ENCODE peak calls at places on chromosomes 1 and 21, in five cellular contexts. T is AG04450, F is fibroblast of the aortic adventitia, Z is esophagus squamous epithelium, N is A549. J is an unnamed sample.

GRCh38 chr1:206445116-206445515 is 25.2 kb upstream of the IKBKE start:
- DNase-seq in Z (no peak), T (peak; percentile 27), F (peak; percentile 76), N (no peak), J (no peak)

GRCh38 chr1:65339866-65340483 is 30.6 kb downstream of the DNAJC6 start:
- DNase-seq in N (no peak), Z (no peak), F (peak; percentile 1), T (no peak), J (no peak)

GRCh38 chr1:45995298-45995697 is 137.1 kb downstream of the PIK3R3 start:
- DNase-seq in F (peak; percentile 18), Z (no peak), T (no peak), N (no peak), J (no peak)

GRCh38 chr1:76287917-76288316 is 213.4 kb downstream of the ST6GALNAC3 start:
- DNase-seq in Z (no peak), N (no peak), F (no peak), T (no peak), J (no peak)

GRCh38 chr1:114510235-114511047 is 562 bp downstream of the TRIM33 start:
- DNase-seq in Z (no peak), T (no peak), N (peak; percentile 36), F (peak; percentile 26), J (no peak)

GRCh38 chr1:45512641-45513054 is 9.0 kb downstream of the PRDX1 start:
- DNase-seq in N (no peak), F (peak; percentile 68), T (no peak), Z (no peak), J (no peak)

GRCh38 chr1:163315773-163316374 is 5.9 kb upstream of the NUF2 start:
- DNase-seq in T (no peak), F (peak; percentile 82), Z (no peak), N (peak; percentile 10), J (no peak)

GRCh38 chr1:175478203-175478602 is 265.2 kb downstream of the TNR start:
- DNase-seq in T (no peak), Z (no peak), F (no peak), N (no peak), J (no peak)

GRCh38 chr1:101291562-101292035 is 54.8 kb downstream of the S1PR1 start:
- DNase-seq in T (peak; percentile 54), N (no peak), F (peak; percentile 64), Z (no peak), J (peak; percentile 78)

GRCh38 chr1:220451541-220451940 is 76.4 kb upstream of the MARK1 start:
- DNase-seq in T (no peak), F (no peak), Z (no peak), N (no peak), J (no peak)

GRCh38 chr1:183783342-183783741 is 21.6 kb upstream of the RGL1 start:
- DNase-seq in T (no peak), F (peak; percentile 44), Z (no peak), N (no peak), J (peak; percentile 58)

GRCh38 chr1:11611928-11612327 is 42.3 kb downstream of the FBXO2 start:
- DNase-seq in N (no peak), T (no peak), Z (no peak), F (no peak), J (no peak)

GRCh38 chr1:81044708-81045107 is 756.0 kb upstream of the ADGRL2 start:
- DNase-seq in T (no peak), F (peak; percentile 35), N (no peak), Z (no peak), J (no peak)

GRCh38 chr1:56322211-56322610 is 257.2 kb downstream of the PLPP3 start:
- DNase-seq in N (no peak), T (no peak), F (no peak), Z (no peak), J (no peak)

GRCh38 chr21:29332461-29333354 is 34.0 kb downstream of the BACH1 start:
- DNase-seq in F (peak; percentile 41), Z (no peak), N (no peak), T (no peak), J (no peak)

GRCh38 chr1:1421147-1421906 is at the start of gene ANKRD65:
- DNase-seq in Z (no peak), F (no peak), T (no peak), N (no peak), J (no peak)

GRCh38 chr1:39540504-39541031 is 36.0 kb downstream of the PABPC4 start:
- DNase-seq in Z (peak; percentile 17), F (no peak), T (peak; percentile 6), N (no peak), J (peak; percentile 91)

GRCh38 chr1:199290186-199290585 is 651.3 kb downstream of the PTPRC start:
- DNase-seq in T (no peak), N (no peak), Z (no peak), F (no peak), J (peak; percentile 10)

GRCh38 chr1:24254783-24255182 is 64.4 kb upstream of the GRHL3 start:
- DNase-seq in Z (no peak), N (no peak), T (no peak), F (no peak), J (no peak)

GRCh38 chr1:240107058-240107684 is 15.5 kb downstream of the FMN2 start:
- DNase-seq in Z (no peak), T (peak; percentile 37), F (peak; percentile 66), N (no peak), J (peak; percentile 73)

GRCh38 chr1:70667771-70668170 is 256.7 kb downstream of the CTH start:
- DNase-seq in F (peak; percentile 13), N (no peak), T (no peak), Z (no peak), J (peak; percentile 11)

GRCh38 chr1:56877973-56878372 is 23.4 kb downstream of the C8A start:
- DNase-seq in Z (no peak), F (no peak), T (no peak), N (no peak), J (no peak)

GRCh38 chr21:27480841-27481261 is 514.0 kb upstream of the ADAMTS5 start:
- DNase-seq in N (no peak), F (peak; percentile 81), Z (no peak), T (no peak), J (no peak)

GRCh38 chr1:33606272-33606671 is 133.8 kb downstream of the ZSCAN20 start:
- DNase-seq in T (no peak), Z (no peak), N (no peak), F (peak; percentile 74), J (no peak)

GRCh38 chr1:44723064-44723463 is 7.9 kb downstream of the RNU5D-1 start:
- DNase-seq in N (no peak), T (no peak), F (no peak), Z (no peak), J (no peak)

GRCh38 chr1:199619202-199619601 is 408.3 kb upstream of the NR5A2 start:
- DNase-seq in F (peak; percentile 7), T (no peak), Z (no peak), N (no peak), J (no peak)

GRCh38 chr1:210464519-210465039 is 135.9 kb downstream of the HHAT start:
- DNase-seq in Z (no peak), T (no peak), F (no peak), N (no peak), J (no peak)

GRCh38 chr1:7878027-7878426 is 25.2 kb upstream of the UTS2 start:
- DNase-seq in F (no peak), N (no peak), Z (no peak), T (no peak), J (no peak)

GRCh38 chr1:48469616-48470500 is 2.1 kb downstream of the SPATA6 start:
- DNase-seq in T (no peak), Z (no peak), F (peak; percentile 85), N (no peak), J (peak; percentile 66)

GRCh38 chr1:64167176-64167575 is 36.2 kb upstream of the UBE2U start:
- DNase-seq in F (peak; percentile 80), Z (no peak), T (no peak), N (no peak), J (peak; percentile 31)

GRCh38 chr1:41356752-41357151 is 4.5 kb upstream of the FOXO6 start:
- DNase-seq in N (no peak), F (no peak), T (no peak), Z (no peak), J (no peak)

GRCh38 chr1:81702903-81703302 is 97.8 kb upstream of the ADGRL2 start:
- DNase-seq in N (no peak), F (peak; percentile 93), T (peak; percentile 69), Z (no peak), J (peak; percentile 91)

GRCh38 chr1:207910678-207911354 is at the start of gene CD34:
- DNase-seq in Z (no peak), N (no peak), F (peak; percentile 31), T (no peak), J (no peak)

GRCh38 chr1:6488602-6489382 is 2.7 kb downstream of the PLEKHG5 start:
- DNase-seq in F (no peak), N (no peak), T (no peak), Z (no peak), J (no peak)
- H3K4me3 ChIP-seq in F (no peak overlapping the region), N (no peak overlapping the region), T (no peak overlapping the region), Z (peak overlapping the region; percentile 79), J (no peak overlapping the region)

DNA sequence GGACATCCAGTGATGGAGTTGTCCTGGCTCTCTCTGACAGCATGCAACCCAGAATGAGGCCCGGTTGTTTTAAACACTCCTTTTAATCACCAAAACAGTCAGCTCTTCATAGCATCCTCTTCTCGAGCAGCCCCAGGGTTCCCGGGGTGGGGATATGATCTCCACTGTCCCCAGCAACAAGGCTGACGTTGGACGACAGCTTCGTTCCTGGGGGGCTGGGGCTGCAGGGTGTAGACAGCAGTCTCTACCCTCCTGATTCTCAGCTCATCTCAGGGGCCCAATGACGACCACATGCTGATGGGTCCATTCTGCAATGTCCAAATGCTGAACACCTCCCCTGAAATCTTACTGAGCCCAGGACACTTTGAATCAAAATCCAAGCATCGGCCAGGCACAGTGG is 27.0 kb downstream of the TRIM11 start:
- DNase-seq in F (no peak), T (no peak), Z (no peak), N (no peak), J (no peak)
- H3K4me3 ChIP-seq in F (no peak overlapping the region), T (no peak overlapping the region), Z (peak overlapping the region; percentile 72), N (no peak overlapping the region), J (no peak overlapping the region)

GRCh38 chr1:181482521-181483083 is 715 bp upstream of the CACNA1E start:
- DNase-seq in N (no peak), F (no peak), T (no peak), Z (no peak), J (no peak)
- H3K4me3 ChIP-seq in N (peak overlapping the region; percentile 18), F (peak overlapping the region; percentile 25), T (no peak overlapping the region), Z (peak overlapping the region; percentile 57), J (peak overlapping the region; percentile 17)

GRCh38 chr21:14383596-14384210 is 757 bp upstream of the HSPA13 start:
- DNase-seq in F (no peak), T (no peak), Z (no peak), N (no peak), J (peak; percentile 2)

GRCh38 chr21:14382486-14382834 is 486 bp downstream of the HSPA13 start:
- DNase-seq in F (peak; percentile 52), T (no peak), N (no peak), Z (no peak), J (no peak)

GRCh38 chr21:14382835-14383595 is at the start of gene HSPA13:
- DNase-seq in N (peak; percentile 83), T (peak; percentile 99), Z (peak; percentile 94), F (peak; percentile 99), J (peak; percentile 99)

GRCh38 chr21:14388282-14388681 is 5.3 kb upstream of the HSPA13 start:
- DNase-seq in Z (no peak), T (no peak), F (no peak), N (no peak), J (no peak)

DNA sequence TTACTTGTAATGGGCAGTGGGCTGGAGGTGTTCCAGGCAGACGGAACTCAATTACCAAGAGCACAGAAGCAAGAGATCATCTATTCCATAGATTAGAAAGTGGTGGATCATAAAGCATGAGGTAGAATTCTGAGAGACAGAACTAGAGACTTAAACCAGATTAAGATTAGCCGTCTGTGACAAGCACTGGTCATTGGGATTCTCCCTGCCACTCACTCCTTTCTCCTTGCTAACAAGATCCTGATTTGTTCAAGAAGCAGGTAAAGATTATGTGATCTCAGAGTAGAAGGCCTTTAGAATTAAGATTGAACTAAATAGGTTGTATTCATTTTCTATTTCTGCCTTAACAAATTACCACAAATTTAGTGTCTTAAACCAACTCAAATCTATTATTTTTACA is 1.5 kb upstream of the HSPA13 start:
- DNase-seq in F (no peak), N (no peak), T (no peak), Z (no peak), J (no peak)
- H3K4me3 ChIP-seq in F (no peak overlapping the region), N (no peak overlapping the region), T (no peak overlapping the region), Z (peak overlapping the region; percentile 89), J (no peak overlapping the region)

J was measured in skeletal muscle cell.